ENCODE peak calls at places on chromosome 4, in six cellular contexts. S, Q, K, W, Y and V are unnamed samples.

GRCh38 chr4:139278450-139278849 is 1.6 kb downstream of the MGARP start:
- DNase-seq in S (no peak), Q (no peak), K (peak), W (no peak), Y (no peak), V (no peak)

GRCh38 chr4:55654131-55654530 is 18.0 kb upstream of the NMU start:
- DNase-seq in S (no peak), Q (no peak), K (no peak), W (no peak), Y (no peak), V (no peak)

GRCh38 chr4:89283226-89283974 is 24.2 kb downstream of the GPRIN3 start:
- DNase-seq in S (peak), Q (no peak), K (no peak), W (peak), Y (peak), V (no peak)

GRCh38 chr4:37440519-37440900 is 196.0 kb downstream of the NWD2 start:
- DNase-seq in S (no peak), Q (no peak), K (no peak), W (no peak), Y (no peak), V (no peak)

GRCh38 chr4:89001647-89002518 is 55.1 kb downstream of the FAM13A start:
- DNase-seq in S (no peak), Q (no peak), K (no peak), W (no peak), Y (no peak), V (no peak)

GRCh38 chr4:77376788-77377460 is 219.9 kb downstream of the CCNG2 start:
- DNase-seq in S (no peak), Q (no peak), K (no peak), W (no peak), Y (no peak), V (no peak)

GRCh38 chr4:7852568-7853185 is 87.0 kb downstream of the AFAP1 start:
- DNase-seq in S (no peak), Q (no peak), K (no peak), W (no peak), Y (no peak), V (no peak)

GRCh38 chr4:8746523-8747466 is 124.8 kb downstream of the HMX1 start:
- DNase-seq in S (no peak), Q (no peak), K (no peak), W (no peak), Y (no peak), V (no peak)

GRCh38 chr4:73099143-73099542 is 29.6 kb upstream of the COX18 start:
- DNase-seq in S (no peak), Q (no peak), K (no peak), W (no peak), Y (no peak), V (no peak)

GRCh38 chr4:67713531-67714247 is 12.7 kb upstream of the UBA6 start:
- DNase-seq in S (peak), Q (no peak), K (no peak), W (no peak), Y (no peak), V (no peak)

GRCh38 chr4:159016527-159017137 is 86.2 kb upstream of the RAPGEF2 start:
- DNase-seq in S (no peak), Q (peak), K (peak), W (no peak), Y (no peak), V (no peak)

GRCh38 chr4:111991797-111992196 is 153.5 kb upstream of the FAM241A start:
- DNase-seq in S (peak), Q (no peak), K (no peak), W (no peak), Y (no peak), V (no peak)

GRCh38 chr4:39591290-39591689 is 47.4 kb downstream of the SMIM14 start:
- DNase-seq in S (no peak), Q (no peak), K (no peak), W (peak), Y (no peak), V (no peak)

GRCh38 chr4:76624271-76624681 is 189.2 kb downstream of the SHROOM3 start:
- DNase-seq in S (peak), Q (peak), K (peak), W (no peak), Y (no peak), V (peak)

GRCh38 chr4:68589790-68590189 is 13.7 kb upstream of the UGT2B17 start:
- DNase-seq in S (no peak), Q (no peak), K (no peak), W (no peak), Y (no peak), V (no peak)

GRCh38 chr4:74005528-74005927 is 7.1 kb upstream of the CXCL5 start:
- DNase-seq in S (peak), Q (no peak), K (no peak), W (no peak), Y (no peak), V (no peak)

GRCh38 chr4:24855741-24856140 is 57.1 kb downstream of the CCDC149 start:
- DNase-seq in S (no peak), Q (no peak), K (no peak), W (no peak), Y (no peak), V (no peak)

GRCh38 chr4:141307241-141307689 is 86.6 kb downstream of the ZNF330 start:
- DNase-seq in S (peak), Q (peak), K (no peak), W (peak), Y (peak), V (no peak)

GRCh38 chr4:8391972-8392371 is 48.6 kb downstream of the ACOX3 start:
- DNase-seq in S (no peak), Q (peak), K (peak), W (peak), Y (no peak), V (no peak)

GRCh38 chr4:16684083-16684482 is 214.4 kb downstream of the LDB2 start:
- DNase-seq in S (no peak), Q (no peak), K (no peak), W (no peak), Y (no peak), V (no peak)

GRCh38 chr4:61772116-61772515 is 572.0 kb downstream of the ADGRL3 start:
- DNase-seq in S (peak), Q (no peak), K (no peak), W (no peak), Y (no peak), V (no peak)

GRCh38 chr4:38470708-38471262 is 193.2 kb upstream of the KLF3 start:
- DNase-seq in S (no peak), Q (no peak), K (no peak), W (no peak), Y (no peak), V (no peak)

GRCh38 chr4:8289151-8289750 is 19.7 kb downstream of the HTRA3 start:
- DNase-seq in S (no peak), Q (peak), K (peak), W (no peak), Y (no peak), V (no peak)

DNA sequence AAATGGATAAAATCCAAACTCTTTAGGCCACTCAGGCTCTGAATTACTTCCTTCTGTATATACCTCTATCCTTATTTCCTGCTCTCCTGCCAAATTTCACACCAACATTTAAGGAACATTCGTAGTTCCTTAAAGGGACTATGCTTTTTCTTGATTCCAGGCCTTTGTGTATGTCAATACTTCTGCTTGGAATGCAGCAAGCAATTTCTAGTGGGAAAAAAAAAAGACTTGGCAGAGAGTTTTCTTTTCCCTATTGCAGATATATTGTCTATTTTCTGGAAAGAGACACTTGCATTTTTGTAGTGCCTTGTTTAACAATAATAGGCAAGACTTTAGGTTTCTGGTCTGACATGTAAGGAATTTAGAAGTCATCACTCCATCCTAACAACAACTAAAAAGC is 1.9 kb upstream of the ADH5 start:
- DNase-seq in S (peak), Q (no peak), K (no peak), W (no peak), Y (no peak), V (no peak)
- H3K27ac ChIP-seq in S (peak), Q (peak), K (no peak), W (peak), Y (no peak), V (no peak)

GRCh38 chr4:19309365-19309764 is 942.3 kb upstream of the SLIT2 start:
- DNase-seq in S (no peak), Q (no peak), K (no peak), W (no peak), Y (no peak), V (no peak)
- TF ChIP-seq CTCF in S (peak), Q (no peak), K (no peak), W (no peak), Y (no peak), V (no peak)

DNA sequence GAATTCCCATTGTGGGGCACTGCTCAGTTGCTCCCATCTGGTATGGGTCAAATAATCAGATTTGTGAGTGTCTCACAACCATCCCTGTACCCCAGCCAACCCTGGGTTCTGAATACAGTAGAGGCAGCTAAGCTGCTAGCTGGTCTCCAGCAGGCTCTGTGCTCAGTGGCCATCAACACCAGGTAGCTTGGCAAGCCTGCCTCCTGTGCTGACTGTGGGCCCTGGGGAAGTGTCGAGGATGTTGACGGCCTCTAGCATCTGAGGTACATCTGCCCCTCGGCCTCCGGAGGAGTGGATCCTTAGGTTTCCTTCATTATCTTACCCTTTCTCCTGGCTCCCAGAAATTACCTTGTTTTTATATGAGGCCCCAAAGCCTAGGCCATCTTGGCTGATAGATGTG is 13.3 kb downstream of the RNF4 start:
- DNase-seq in S (no peak), Q (no peak), K (no peak), W (no peak), Y (peak), V (no peak)
- H3K27ac ChIP-seq in S (no peak), Q (peak), K (no peak), W (peak), Y (peak), V (peak)

DNA sequence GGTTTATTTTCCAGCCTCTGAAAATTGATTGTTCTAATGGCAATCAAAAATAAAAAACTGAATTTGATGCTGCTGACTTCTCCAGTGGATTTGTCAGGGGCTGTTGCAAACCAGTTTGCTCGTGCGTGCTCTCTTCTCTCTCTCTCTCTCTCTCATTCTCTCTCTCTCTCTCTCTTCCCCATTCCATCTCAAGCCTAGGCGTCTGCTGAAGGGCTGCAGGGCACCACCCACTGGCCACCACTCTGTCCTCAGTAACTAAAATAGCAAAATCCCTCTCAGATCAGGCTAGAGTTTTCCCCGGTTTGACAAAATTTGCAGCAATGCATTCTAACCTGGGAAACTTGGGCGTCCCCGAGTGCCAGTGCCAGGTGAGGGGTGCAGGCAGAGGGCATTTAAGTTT is 19.4 kb downstream of the NKX6-1 start:
- DNase-seq in S (no peak), Q (no peak), K (no peak), W (no peak), Y (no peak), V (no peak)
- TF ChIP-seq CTCF in S (no peak), Q (no peak), K (no peak), W (no peak), Y (no peak), V (no peak)

GRCh38 chr4:99807666-99808065 is 9.0 kb upstream of the DAPP1 start:
- DNase-seq in S (no peak), Q (no peak), K (no peak), W (no peak), Y (no peak), V (no peak)

GRCh38 chr4:99806545-99806944 is 10.1 kb upstream of the DAPP1 start:
- DNase-seq in S (no peak), Q (no peak), K (no peak), W (no peak), Y (no peak), V (no peak)

GRCh38 chr4:99801005-99801699 is 15.5 kb upstream of the DAPP1 start:
- DNase-seq in S (no peak), Q (no peak), K (no peak), W (no peak), Y (no peak), V (no peak)

GRCh38 chr4:99800332-99801004 is 16.2 kb upstream of the DAPP1 start:
- DNase-seq in S (no peak), Q (no peak), K (no peak), W (no peak), Y (no peak), V (no peak)

GRCh38 chr4:99803702-99804101 is 12.9 kb upstream of the DAPP1 start:
- DNase-seq in S (no peak), Q (no peak), K (no peak), W (no peak), Y (no peak), V (no peak)
- H3K27ac ChIP-seq in S (no peak), Q (no peak), K (no peak), W (no peak), Y (no peak), V (no peak)